ENCODE peak calls at places on chromosomes 16 and 17, in five cellular contexts. J, D, L, U and F are unnamed samples.

GRCh38 chr17:27376637-27377547 is 79.4 kb upstream of the KSR1 start:
- DNase-seq in J (peak), D (no peak), L (no peak), U (peak), F (peak)

GRCh38 chr16:56861092-56861610 is 3.9 kb upstream of the SLC12A3 start:
- DNase-seq in J (no peak), D (no peak), L (no peak), U (no peak), F (no peak)

GRCh38 chr16:53664724-53665345 is 38.8 kb downstream of the RPGRIP1L start:
- DNase-seq in J (peak), D (no peak), L (no peak), U (no peak), F (no peak)

GRCh38 chr16:81313731-81314602 is 795 bp upstream of the GAN start:
- DNase-seq in J (no peak), D (no peak), L (no peak), U (no peak), F (no peak)

GRCh38 chr16:24568392-24568791 is 29.0 kb downstream of the RBBP6 start:
- DNase-seq in J (no peak), D (no peak), L (no peak), U (peak), F (no peak)

GRCh38 chr16:89657442-89658220 is at the start of the genes CHMP1A and SPATA33:
- DNase-seq in J (peak), D (peak), L (no peak), U (peak), F (peak)

GRCh38 chr17:71922439-71922838 is 198.4 kb upstream of the SOX9 start:
- DNase-seq in J (no peak), D (no peak), L (no peak), U (no peak), F (no peak)

GRCh38 chr16:53055603-53056527 is 1.1 kb downstream of the CHD9 start:
- DNase-seq in J (peak), D (no peak), L (no peak), U (peak), F (no peak)

GRCh38 chr17:35242158-35242804 is 591 bp upstream of the SLFN5 start:
- DNase-seq in J (peak), D (peak), L (peak), U (peak), F (peak)

GRCh38 chr17:77107506-77108433 is 33.0 kb upstream of the SEC14L1 start:
- DNase-seq in J (peak), D (no peak), L (no peak), U (peak), F (no peak)

GRCh38 chr16:20911361-20911760 is 10.8 kb downstream of the LYRM1 start:
- DNase-seq in J (peak), D (no peak), L (no peak), U (peak), F (no peak)

GRCh38 chr16:70790815-70791214 is 10.1 kb downstream of the VAC14 start:
- DNase-seq in J (no peak), D (no peak), L (no peak), U (no peak), F (no peak)

GRCh38 chr17:56213031-56213430 is 59.8 kb downstream of the ANKFN1 start:
- DNase-seq in J (peak), D (no peak), L (no peak), U (no peak), F (no peak)

GRCh38 chr17:37506678-37507077 is 17.0 kb downstream of the DUSP14 start:
- DNase-seq in J (peak), D (no peak), L (no peak), U (peak), F (no peak)

GRCh38 chr17:81039854-81040758 is 5.2 kb downstream of the BAIAP2 start:
- DNase-seq in J (peak), D (no peak), L (no peak), U (peak), F (no peak)

GRCh38 chr17:9684955-9685621 is 39.8 kb downstream of the USP43 start:
- DNase-seq in J (peak), D (no peak), L (no peak), U (no peak), F (no peak)

GRCh38 chr17:45302649-45303173 is 14.1 kb downstream of the MAP3K14 start:
- DNase-seq in J (no peak), D (peak), L (no peak), U (no peak), F (no peak)

GRCh38 chr17:31493656-31494155 is 102.2 kb downstream of the RAB11FIP4 start:
- DNase-seq in J (no peak), D (no peak), L (no peak), U (no peak), F (no peak)

GRCh38 chr17:31733326-31733725 is 125.7 kb downstream of the COPRS start:
- DNase-seq in J (no peak), D (no peak), L (no peak), U (no peak), F (peak)

GRCh38 chr17:7330099-7331015 is 1.2 kb upstream of the NEURL4 start:
- DNase-seq in J (peak), D (peak), L (no peak), U (peak), F (no peak)

GRCh38 chr17:72591500-72592241 is 470.9 kb downstream of the SOX9 start:
- DNase-seq in J (peak), D (no peak), L (no peak), U (no peak), F (no peak)

GRCh38 chr17:78986048-78986648 is 6.4 kb upstream of the LGALS3BP start:
- DNase-seq in J (no peak), D (no peak), L (no peak), U (peak), F (no peak)

GRCh38 chr17:79568661-79569060 is 42.2 kb downstream of the RBFOX3 start:
- DNase-seq in J (no peak), D (no peak), L (no peak), U (no peak), F (no peak)

GRCh38 chr16:67404740-67405226 is 11.5 kb upstream of the TPPP3 start:
- DNase-seq in J (no peak), D (no peak), L (no peak), U (no peak), F (peak)

GRCh38 chr16:66296591-66296990 is 69.9 kb upstream of the CDH5 start:
- DNase-seq in J (no peak), D (no peak), L (no peak), U (no peak), F (peak)

GRCh38 chr16:1601031-1601430 is 10.8 kb downstream of the IFT140 start:
- DNase-seq in J (no peak), D (no peak), L (no peak), U (no peak), F (no peak)

GRCh38 chr17:80791758-80792284 is 199.8 kb upstream of the CHMP6 start:
- DNase-seq in J (peak), D (no peak), L (no peak), U (peak), F (peak)

GRCh38 chr16:66263973-66264310 is 102.5 kb upstream of the CDH5 start:
- DNase-seq in J (no peak), D (no peak), L (no peak), U (no peak), F (peak)

GRCh38 chr16:21611546-21612384 is 12.4 kb downstream of the METTL9 start:
- DNase-seq in J (no peak), D (no peak), L (no peak), U (peak), F (no peak)

GRCh38 chr17:78748048-78748729 is 33.9 kb downstream of the CYTH1 start:
- DNase-seq in J (no peak), D (no peak), L (no peak), U (no peak), F (no peak)

GRCh38 chr17:36722121-36722902 is 120.9 kb downstream of the MRM1 start:
- DNase-seq in J (peak), D (peak), L (peak), U (no peak), F (no peak)

GRCh38 chr17:74467221-74467951 is 952 bp downstream of the CD300A start:
- DNase-seq in J (no peak), D (no peak), L (no peak), U (no peak), F (no peak)